ENCODE peak calls at places on chromosomes 7 and 10, in five cellular contexts. N is T-helper 2 cell; H is activated gamma-delta T cell treated with anti-CD3 and anti-CD28 coated beads, Interleukin-2, amount 50 U/mL, for 16 hours; W is amygdala; R is gastrocnemius medialis. Z is an unnamed sample.

GRCh38 chr10:120423350-120424197 is 33.5 kb upstream of the PLPP4 start:
- DNase-seq in N (no peak), R (no peak), W (peak), H (no peak), Z (no peak)

GRCh38 chr10:36366843-36367242 is 724.7 kb upstream of the FZD8 start:
- DNase-seq in H (no peak), W (no peak), R (no peak), N (no peak), Z (no peak)

GRCh38 chr7:32070406-32071360 is at the start of gene PDE1C:
- DNase-seq in R (no peak), H (no peak), N (no peak), W (peak), Z (no peak)

GRCh38 chr7:20141666-20142065 is 75.5 kb downstream of the MACC1 start:
- DNase-seq in H (no peak), R (no peak), W (no peak), N (no peak), Z (no peak)

GRCh38 chr10:118672766-118673715 is 77.6 kb upstream of the PRLHR start:
- DNase-seq in W (peak), N (no peak), R (no peak), H (no peak), Z (no peak)

GRCh38 chr7:20954711-20955641 is 168.3 kb upstream of the SP8 start:
- DNase-seq in H (no peak), W (no peak), N (no peak), R (no peak), Z (no peak)

GRCh38 chr7:22589641-22590141 is 89.7 kb upstream of the STEAP1B start:
- DNase-seq in R (peak), N (no peak), W (peak), H (no peak), Z (no peak)

GRCh38 chr10:71218833-71219120 is 6.4 kb downstream of the UNC5B start:
- DNase-seq in R (no peak), W (no peak), N (no peak), H (no peak), Z (no peak)

GRCh38 chr10:103535595-103535994 is 42.1 kb downstream of the NEURL1 start:
- DNase-seq in R (no peak), H (no peak), N (no peak), W (no peak), Z (no peak)

GRCh38 chr10:97623277-97623676 is 10.0 kb downstream of the MORN4 start:
- DNase-seq in H (no peak), R (no peak), N (no peak), W (no peak), Z (no peak)

GRCh38 chr7:101402081-101402779 is 39.6 kb downstream of the COL26A1 start:
- DNase-seq in R (no peak), N (no peak), W (no peak), H (no peak), Z (no peak)

GRCh38 chr10:118543714-118544400 is 51.6 kb downstream of the PRLHR start:
- DNase-seq in R (no peak), N (no peak), H (no peak), W (no peak), Z (no peak)

GRCh38 chr7:123769371-123769770 is 20.6 kb upstream of the WASL start:
- DNase-seq in N (no peak), W (no peak), H (no peak), R (no peak), Z (no peak)

GRCh38 chr10:102450374-102451104 is 804 bp downstream of the C10orf95 start:
- DNase-seq in H (peak), N (peak), W (peak), R (peak), Z (peak)

GRCh38 chr10:115171392-115171960 is 78.3 kb downstream of the ATRNL1 start:
- DNase-seq in N (no peak), H (no peak), R (no peak), W (no peak), Z (no peak)

GRCh38 chr7:98085674-98086073 is 21.0 kb upstream of the LMTK2 start:
- DNase-seq in W (no peak), H (no peak), N (no peak), R (no peak), Z (no peak)

GRCh38 chr10:51063659-51064535 is 10.4 kb upstream of the PRKG1 start:
- DNase-seq in R (no peak), W (no peak), N (no peak), H (no peak), Z (no peak)

GRCh38 chr10:133162178-133162909 is 2.3 kb downstream of the KNDC1 start:
- DNase-seq in R (no peak), N (no peak), H (no peak), W (no peak), Z (peak)

GRCh38 chr10:86868353-86868752 is 89.1 kb downstream of the MMRN2 start:
- DNase-seq in W (peak), R (no peak), N (no peak), H (no peak), Z (no peak)

GRCh38 chr7:130420943-130421578 is 19.8 kb downstream of the CEP41 start:
- DNase-seq in H (no peak), N (no peak), W (no peak), R (no peak), Z (no peak)

GRCh38 chr10:129883029-129883428 is 81.0 kb downstream of the EBF3 start:
- DNase-seq in H (no peak), R (no peak), N (no peak), W (no peak), Z (no peak)

GRCh38 chr10:113960617-113961260 is 82.9 kb upstream of the ADRB1 start:
- DNase-seq in R (no peak), W (no peak), H (no peak), N (no peak), Z (no peak)

GRCh38 chr7:74479066-74479781 is 25.5 kb downstream of the GTF2IRD1 start:
- DNase-seq in N (no peak), W (no peak), R (peak), H (no peak), Z (no peak)

GRCh38 chr7:48481235-48481634 is 310.0 kb downstream of the ABCA13 start:
- DNase-seq in H (no peak), R (no peak), N (no peak), W (no peak), Z (no peak)

GRCh38 chr7:115249080-115249479 is 327.2 kb downstream of the MDFIC start:
- DNase-seq in N (no peak), W (no peak), H (no peak), R (no peak), Z (no peak)

GRCh38 chr10:62779487-62780248 is 24.9 kb upstream of the ADO start:
- DNase-seq in R (no peak), H (peak), W (no peak), N (peak), Z (peak)

GRCh38 chr10:131495892-131496291 is 184.4 kb upstream of the TCERG1L start:
- DNase-seq in H (no peak), R (no peak), N (no peak), W (no peak), Z (no peak)

GRCh38 chr10:104080762-104081161 is 4.9 kb downstream of the COL17A1 start:
- DNase-seq in H (no peak), W (no peak), N (no peak), R (no peak), Z (no peak)

GRCh38 chr7:117139691-117139984 is 183.2 kb downstream of the WNT2 start:
- DNase-seq in R (no peak), N (no peak), H (no peak), W (no peak), Z (no peak)

GRCh38 chr7:95509199-95509598 is 23.5 kb downstream of the ASB4 start:
- DNase-seq in N (no peak), W (no peak), R (no peak), H (no peak), Z (no peak)

GRCh38 chr10:124225468-124226270 is 132.3 kb upstream of the CHST15 start:
- DNase-seq in N (no peak), H (no peak), W (no peak), R (no peak), Z (no peak)

GRCh38 chr7:16317406-16317805 is 103.9 kb downstream of the CRPPA start:
- DNase-seq in W (no peak), N (no peak), R (no peak), H (no peak), Z (no peak)

GRCh38 chr10:9209105-9209798 is 1154.8 kb downstream of the GATA3 start:
- DNase-seq in N (peak), R (no peak), W (peak), H (peak), Z (peak)

GRCh38 chr7:98771519-98772241 is 98.1 kb downstream of the TMEM130 start:
- DNase-seq in R (no peak), W (no peak), H (no peak), N (no peak), Z (no peak)

GRCh38 chr10:99993994-99994689 is 15.6 kb downstream of the DNMBP start:
- DNase-seq in R (peak), N (no peak), W (peak), H (peak), Z (no peak)

GRCh38 chr7:30183712-30184372 is 49.1 kb downstream of the MTURN start:
- DNase-seq in R (no peak), H (no peak), N (no peak), W (no peak), Z (no peak)

GRCh38 chr10:132140167-132140925 is 46.4 kb upstream of the DPYSL4 start:
- DNase-seq in H (no peak), N (no peak), W (no peak), R (no peak), Z (peak)

GRCh38 chr10:80453715-80454525 is at the start of gene TSPAN14:
- DNase-seq in H (peak), W (peak), N (peak), R (peak), Z (peak)

GRCh38 chr7:44565795-44566559 is 7.7 kb downstream of the DDX56 start:
- DNase-seq in R (no peak), N (no peak), H (no peak), W (no peak), Z (no peak)

Z was measured in natural killer cell treated with Interleukin-12 subunit alpha and Interleukin-12 subunit beta and Interleukin-15 and Interleukin-18, amount 100 ng/mL, for 72 hours.